ENCODE peak calls at places on chromosome 12, in six cellular contexts. G, V, B, R, I and S are unnamed samples.

GRCh38 chr12:67559751-67560150 is 88.8 kb upstream of the DYRK2 start:
- DNase-seq in G (no peak), V (no peak), B (no peak), R (no peak), I (no peak), S (no peak)

GRCh38 chr12:90947869-90948268 is 7.1 kb downstream of the CCER1 start:
- DNase-seq in G (no peak), V (no peak), B (no peak), R (no peak), I (no peak), S (no peak)

GRCh38 chr12:82756303-82756702 is 69.6 kb downstream of the TMTC2 start:
- DNase-seq in G (peak; percentile 77), V (no peak), B (no peak), R (no peak), I (no peak), S (no peak)

GRCh38 chr12:52754135-52754534 is 23.0 kb downstream of the KRT76 start:
- DNase-seq in G (no peak), V (no peak), B (no peak), R (no peak), I (no peak), S (no peak)

GRCh38 chr12:94186461-94187237 is 38.3 kb downstream of the PLXNC1 start:
- DNase-seq in G (peak; percentile 97), V (no peak), B (peak; percentile 61), R (peak; percentile 83), I (peak; percentile 71), S (no peak)

GRCh38 chr12:95593266-95593871 is 42.1 kb upstream of the USP44 start:
- DNase-seq in G (peak; percentile 48), V (no peak), B (no peak), R (no peak), I (no peak), S (no peak)

GRCh38 chr12:106744600-106744999 is 29.9 kb upstream of the RIC8B start:
- DNase-seq in G (no peak), V (no peak), B (no peak), R (no peak), I (no peak), S (no peak)

GRCh38 chr12:122106891-122107660 is 28.5 kb downstream of the MLXIP start:
- DNase-seq in G (peak; percentile 52), V (peak; percentile 71), B (peak; percentile 77), R (no peak), I (peak; percentile 92), S (no peak)

GRCh38 chr12:96195845-96196451 is 1.8 kb downstream of the ELK3 start:
- DNase-seq in G (peak; percentile 87), V (no peak), B (peak; percentile 74), R (peak; percentile 67), I (peak; percentile 89), S (peak; percentile 59)

GRCh38 chr12:109597795-109598427 is 24.3 kb downstream of the MVK start:
- DNase-seq in G (peak; percentile 99), V (peak; percentile 91), B (peak; percentile 75), R (peak; percentile 94), I (peak; percentile 68), S (peak; percentile 76)
- H3K4me1 ChIP-seq in G (no peaks in the 10 kb centered on the region), V (peaks cover 7% of the 10 kb centered on the region), B (peaks cover 2% of the 10 kb centered on the region), R (peaks cover 29% of the 10 kb centered on the region), I (peaks cover 5% of the 10 kb centered on the region), S (peaks cover 11% of the 10 kb centered on the region)

GRCh38 chr12:15164997-15165659 is 56.1 kb downstream of the RERG start:
- DNase-seq in G (peak; percentile 76), V (no peak), B (no peak), R (no peak), I (peak; percentile 58), S (no peak)
- H3K4me3 ChIP-seq in G (no peak overlapping the region), V (no peak overlapping the region), B (no peak overlapping the region), R (no peak overlapping the region), I (no peak overlapping the region), S (no peak overlapping the region)

GRCh38 chr12:130879781-130880389 is 8.0 kb downstream of the RAN start:
- DNase-seq in G (peak; percentile 76), V (no peak), B (no peak), R (peak; percentile 27), I (no peak), S (no peak)
- H3K4me1 ChIP-seq in G (no peaks in the 10 kb centered on the region), V (no peaks in the 10 kb centered on the region), B (no peaks in the 10 kb centered on the region), R (no peaks in the 10 kb centered on the region), I (no peaks in the 10 kb centered on the region), S (peaks cover 4% of the 10 kb centered on the region)

GRCh38 chr12:56749853-56750252 is 2.3 kb downstream of the PRIM1 start:
- DNase-seq in G (no peak), V (no peak), B (no peak), R (no peak), I (no peak), S (no peak)
- H3K4me3 ChIP-seq in G (no peak overlapping the region), V (no peak overlapping the region), B (no peak overlapping the region), R (no peak overlapping the region), I (no peak overlapping the region), S (no peak overlapping the region)